ENCODE peak calls at places on chromosomes 1 and 21, in ten cellular contexts. R is neuronal stem cell, Y is HCT116, V is astrocyte of the cerebellum, G is tibial artery, E is tibial nerve, S is AG09309, H is PC-9, A is body of pancreas, U is cardiac fibroblast. M is an unnamed sample.

GRCh38 chr21:38327984-38328383 is 71.2 kb downstream of the KCNJ15 start:
- DNase-seq in U (no peak), A (no peak), Y (no peak), R (no peak), G (no peak), H (no peak), V (no peak), E (no peak), S (no peak), M (no peak)

GRCh38 chr1:6447016-6447817 is 18.8 kb downstream of the TNFRSF25 start:
- DNase-seq in U (no peak), A (no peak), Y (no peak), R (peak; percentile 72), G (no peak), S (no peak), E (no peak), H (no peak), V (no peak), M (no peak)

GRCh38 chr21:41877901-41878830 is 978 bp downstream of the PRDM15 start:
- DNase-seq in A (peak; percentile 64), R (peak; percentile 15), E (no peak), G (no peak), V (peak; percentile 22), U (peak; percentile 65), H (peak; percentile 47), S (no peak), Y (no peak), M (no peak)

GRCh38 chr1:107953551-107953950 is 11.4 kb downstream of the VAV3 start:
- DNase-seq in R (no peak), S (no peak), A (no peak), V (no peak), Y (no peak), E (no peak), U (no peak), H (no peak), G (no peak), M (no peak)

GRCh38 chr21:44729336-44730027 is 18.1 kb upstream of the TSPEAR start:
- DNase-seq in U (no peak), G (no peak), A (no peak), R (no peak), H (no peak), V (no peak), E (no peak), Y (no peak), S (no peak), M (no peak)

GRCh38 chr1:108010581-108010980 is 45.6 kb upstream of the VAV3 start:
- DNase-seq in H (no peak), U (no peak), G (no peak), Y (no peak), A (no peak), R (no peak), V (no peak), E (no peak), S (no peak), M (no peak)

GRCh38 chr21:37463083-37463780 is 96.7 kb downstream of the DYRK1A start:
- DNase-seq in V (peak; percentile 44), G (no peak), E (no peak), R (no peak), A (peak; percentile 59), Y (peak; percentile 37), U (peak; percentile 70), S (no peak), H (no peak), M (no peak)

GRCh38 chr1:168824418-168824817 is 95.4 kb upstream of the DPT start:
- DNase-seq in R (no peak), S (no peak), G (no peak), V (no peak), A (no peak), E (no peak), Y (no peak), U (no peak), H (no peak), M (no peak)

GRCh38 chr1:90434460-90434859 is 282.6 kb downstream of the BARHL2 start:
- DNase-seq in V (no peak), Y (peak; percentile 13), U (peak; percentile 1), A (no peak), E (no peak), G (no peak), S (no peak), R (no peak), H (no peak), M (no peak)

GRCh38 chr1:213443415-213443814 is 392.4 kb downstream of the RPS6KC1 start:
- DNase-seq in U (no peak), E (no peak), A (no peak), V (no peak), S (no peak), Y (peak; percentile 67), H (peak; percentile 51), G (no peak), R (no peak), M (no peak)

GRCh38 chr1:94118013-94118412 is 2.9 kb downstream of the ABCA4 start:
- DNase-seq in A (no peak), E (no peak), H (peak; percentile 27), R (no peak), Y (no peak), V (no peak), U (no peak), G (no peak), S (no peak), M (no peak)

GRCh38 chr21:45309069-45309521 is 21.4 kb upstream of the POFUT2 start:
- DNase-seq in V (no peak), Y (no peak), R (peak; percentile 53), A (peak; percentile 65), G (no peak), E (no peak), U (peak; percentile 74), H (peak; percentile 62), S (no peak), M (no peak)

GRCh38 chr1:15206418-15207030 is 40.5 kb upstream of the FHAD1 start:
- DNase-seq in R (no peak), G (no peak), A (peak; percentile 65), U (no peak), E (no peak), H (peak; percentile 59), V (no peak), S (no peak), Y (no peak), M (no peak)

GRCh38 chr1:49686107-49686506 is 337.6 kb downstream of the AGBL4 start:
- DNase-seq in R (no peak), S (no peak), U (no peak), G (no peak), A (peak; percentile 4), E (no peak), H (no peak), Y (no peak), V (peak; percentile 12), M (no peak)

DNA sequence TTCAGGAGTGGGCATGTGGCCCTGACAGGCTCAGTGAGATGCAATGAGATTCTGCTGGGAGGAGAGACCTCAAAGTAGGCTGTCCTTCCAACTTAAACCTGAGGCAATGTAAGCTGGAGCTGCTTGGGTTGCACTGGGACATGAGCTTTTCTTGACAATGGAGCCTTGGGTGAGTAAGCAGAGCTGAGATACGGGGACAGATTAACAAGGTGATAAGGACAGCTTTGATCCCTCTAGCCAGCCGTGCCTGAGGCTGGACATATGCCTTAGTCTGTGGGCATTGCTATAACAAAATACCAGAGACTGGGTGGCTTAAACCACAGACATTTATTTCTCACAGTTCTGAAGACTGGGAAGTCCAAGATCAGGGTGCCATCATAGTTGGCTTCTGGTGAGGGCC is 18.3 kb upstream of the NGF start:
- DNase-seq in S (no peak), E (no peak), H (peak; percentile 46), V (no peak), A (no peak), U (no peak), Y (no peak), R (no peak), G (no peak), M (no peak)
- H3K4me3 ChIP-seq in S (no peak overlapping the region), E (no peak overlapping the region), H (no peak overlapping the region), V (no peak overlapping the region), A (no peak overlapping the region), U (no peak overlapping the region), Y (no peak overlapping the region), R (no peak overlapping the region), G (no peak overlapping the region), M (no peak overlapping the region)

DNA sequence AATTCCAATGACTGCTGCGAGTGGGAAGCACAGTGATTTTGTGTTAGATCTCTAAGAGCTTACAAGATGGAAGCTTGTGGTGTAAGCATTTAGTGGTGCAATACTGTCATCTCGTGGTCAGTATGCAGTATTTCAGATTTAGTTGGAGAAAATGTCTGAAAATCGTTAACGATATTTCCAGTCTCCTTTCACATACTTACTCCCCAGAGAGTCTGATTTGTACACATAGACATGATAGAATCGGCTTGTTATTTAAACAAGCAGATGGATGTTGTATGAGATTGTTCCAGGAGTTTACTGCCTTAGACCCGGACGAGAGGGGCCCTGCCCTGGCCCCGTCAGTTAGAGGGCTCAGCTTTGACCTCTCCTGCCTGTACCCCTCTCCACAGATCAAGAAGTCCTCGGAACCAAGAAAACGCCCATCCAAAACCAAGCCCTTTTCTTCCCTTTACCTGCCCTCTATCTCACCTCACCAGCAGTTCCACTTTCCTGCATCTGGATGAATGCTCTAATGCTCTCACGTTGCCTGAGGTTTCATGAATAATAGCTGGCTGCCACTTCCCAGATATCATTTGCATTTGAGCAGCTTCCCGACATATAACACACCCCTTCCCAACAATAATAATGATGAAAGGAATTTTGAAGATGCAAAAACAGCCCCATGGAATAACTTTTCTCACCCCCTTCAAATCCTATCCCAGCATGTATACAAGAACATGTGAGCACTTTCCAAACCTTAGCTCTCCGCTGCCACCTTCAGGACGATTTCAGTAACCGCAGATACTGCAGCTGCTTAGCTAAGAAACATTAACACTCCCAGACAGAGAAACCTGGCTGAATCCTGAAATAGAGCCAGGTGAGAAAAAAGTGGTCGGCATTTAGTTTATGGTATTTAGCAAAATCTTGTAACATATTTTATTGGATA is 247.3 kb downstream of the LTN1 start:
- DNase-seq in V (peak; percentile 88), G (peak; percentile 71), A (peak; percentile 79), U (peak; percentile 96), H (peak; percentile 51), S (peak; percentile 86), E (peak; percentile 47), Y (peak; percentile 64), R (peak; percentile 58), M (peak; percentile 80)
- H3K4me3 ChIP-seq in V (peak overlapping the region; percentile 35), G (peak overlapping the region; percentile 57), A (peak overlapping the region; percentile 7), U (peak overlapping the region; percentile 44), H (peak overlapping the region; percentile 37), S (peak overlapping the region; percentile 37), E (peak overlapping the region; percentile 69), Y (no peak overlapping the region), R (no peak overlapping the region), M (peak overlapping the region; percentile 50)

GRCh38 chr21:17988038-17988437 is 168.9 kb upstream of the C21orf91 start:
- DNase-seq in U (no peak), G (no peak), Y (no peak), E (no peak), V (no peak), R (no peak), S (no peak), A (no peak), H (no peak), M (no peak)

GRCh38 chr21:17987328-17987727 is 168.2 kb upstream of the C21orf91 start:
- DNase-seq in A (no peak), V (no peak), R (no peak), E (no peak), G (no peak), H (no peak), U (no peak), S (no peak), Y (no peak), M (no peak)

GRCh38 chr21:17989780-17990179 is 170.6 kb upstream of the C21orf91 start:
- DNase-seq in S (no peak), E (no peak), Y (no peak), H (no peak), U (no peak), R (no peak), V (no peak), G (no peak), A (no peak), M (no peak)
- H3K4me3 ChIP-seq in S (no peak overlapping the region), E (no peak overlapping the region), Y (no peak overlapping the region), H (no peak overlapping the region), U (no peak overlapping the region), R (no peak overlapping the region), V (no peak overlapping the region), G (no peak overlapping the region), A (no peak overlapping the region), M (no peak overlapping the region)

GRCh38 chr1:32813941-32814739 is 3.0 kb downstream of the YARS1 start:
- DNase-seq in V (no peak), Y (peak; percentile 64), R (no peak), E (no peak), S (no peak), H (no peak), U (peak; percentile 39), A (no peak), G (no peak), M (no peak)
- H3K4me3 ChIP-seq in V (no peak overlapping the region), Y (peak overlapping the region; percentile 22), R (no peak overlapping the region), E (no peak overlapping the region), S (no peak overlapping the region), H (peak overlapping the region; percentile 99), U (no peak overlapping the region), A (no peak overlapping the region), G (no peak overlapping the region), M (no peak overlapping the region)